ENCODE peak calls at places on chromosomes 4 and X, in nine cellular contexts. X is anterior cingulate cortex; I is fibroblast of the aortic adventitia; H is cardiac septum; M is A549; W is stimulated activated naive B cell treated with anti-CD40 and anti-IgM and Interleukin-4, amounts not matched to agents 10 μg/mL and 1 μg/mL and 100 μg/mL, for 72 hours; P is activated CD4-positive, alpha-beta T cell treated with anti-CD3 and anti-CD28 coated beads for 36 hours; F is GM13977; G is nucleus accumbens. A is an unnamed sample.

GRCh38 chrX:131778269-131779218 is 234.7 kb downstream of the OR13H1 start:
- DNase-seq in X (peak), I (peak), H (no peak), M (peak), W (peak), P (no peak), F (peak), G (no peak), A (no peak)

GRCh38 chr4:98491862-98492554 is 166.4 kb downstream of the TSPAN5 start:
- DNase-seq in X (no peak), I (peak), H (no peak), M (no peak), W (no peak), P (no peak), F (no peak), G (no peak), A (no peak)

GRCh38 chrX:55524487-55524886 is 34.8 kb upstream of the USP51 start:
- DNase-seq in X (no peak), I (peak), H (no peak), M (peak), W (no peak), P (no peak), F (no peak), G (no peak), A (no peak)

GRCh38 chr4:89036535-89036934 is 20.4 kb downstream of the FAM13A start:
- DNase-seq in X (no peak), I (no peak), H (no peak), M (no peak), W (no peak), P (no peak), F (no peak), G (no peak), A (no peak)

GRCh38 chrX:149871940-149872339 is 9.0 kb upstream of the MAGEA8 start:
- DNase-seq in X (no peak), I (no peak), H (no peak), M (peak), W (peak), P (peak), F (peak), G (no peak), A (no peak)

GRCh38 chr4:132818091-132818490 is 331.0 kb upstream of the PCDH10 start:
- DNase-seq in X (no peak), I (no peak), H (no peak), M (peak), W (no peak), P (no peak), F (no peak), G (no peak), A (no peak)

GRCh38 chr4:153488719-153489384 is 22.7 kb downstream of the TMEM131L start:
- DNase-seq in X (peak), I (no peak), H (peak), M (no peak), W (peak), P (peak), F (no peak), G (peak), A (no peak)

GRCh38 chr4:27239651-27240050 is 379.0 kb downstream of the STIM2 start:
- DNase-seq in X (no peak), I (peak), H (no peak), M (no peak), W (no peak), P (no peak), F (no peak), G (no peak), A (no peak)

GRCh38 chr4:103375278-103375677 is 177.1 kb upstream of the CENPE start:
- DNase-seq in X (no peak), I (peak), H (no peak), M (no peak), W (no peak), P (no peak), F (no peak), G (no peak), A (no peak)

GRCh38 chr4:21205821-21206531 is 505.7 kb downstream of the PACRGL start:
- DNase-seq in X (no peak), I (no peak), H (no peak), M (no peak), W (no peak), P (no peak), F (no peak), G (no peak), A (peak)

GRCh38 chr4:82797591-82798081 is 960 bp downstream of the SCD5 start:
- DNase-seq in X (peak), I (peak), H (no peak), M (peak), W (no peak), P (peak), F (peak), G (peak), A (peak)

GRCh38 chr4:186189656-186190055 is 1.7 kb upstream of the CYP4V2 start:
- DNase-seq in X (no peak), I (no peak), H (no peak), M (no peak), W (no peak), P (no peak), F (no peak), G (no peak), A (no peak)

GRCh38 chrX:68461541-68461940 is 28.2 kb upstream of the OPHN1 start:
- DNase-seq in X (no peak), I (no peak), H (no peak), M (no peak), W (no peak), P (no peak), F (no peak), G (no peak), A (no peak)

GRCh38 chr4:112819729-112820128 is 182.8 kb downstream of the LARP7 start:
- DNase-seq in X (no peak), I (no peak), H (no peak), M (no peak), W (no peak), P (no peak), F (no peak), G (no peak), A (no peak)

GRCh38 chr4:155889036-155889793 is 14.3 kb upstream of the TDO2 start:
- DNase-seq in X (no peak), I (peak), H (no peak), M (peak), W (no peak), P (no peak), F (no peak), G (no peak), A (no peak)

GRCh38 chr4:159101983-159102622 is 776 bp upstream of the RAPGEF2 start:
- DNase-seq in X (no peak), I (no peak), H (no peak), M (peak), W (no peak), P (no peak), F (no peak), G (no peak), A (no peak)

GRCh38 chr4:145734051-145734450 is 54.1 kb downstream of the C4orf51 start:
- DNase-seq in X (no peak), I (peak), H (no peak), M (no peak), W (no peak), P (no peak), F (no peak), G (no peak), A (no peak)

GRCh38 chrX:23901065-23901464 is 6.7 kb downstream of the APOO start:
- DNase-seq in X (no peak), I (peak), H (no peak), M (peak), W (no peak), P (no peak), F (no peak), G (no peak), A (no peak)

GRCh38 chrX:71178908-71179307 is 34.3 kb downstream of the NLGN3 start:
- DNase-seq in X (peak), I (peak), H (no peak), M (peak), W (peak), P (peak), F (peak), G (peak), A (peak)

GRCh38 chrX:129040124-129040523 is 483.2 kb downstream of the SMARCA1 start:
- DNase-seq in X (no peak), I (no peak), H (no peak), M (no peak), W (no peak), P (no peak), F (no peak), G (no peak), A (no peak)

GRCh38 chr4:36244257-36245084 is at the start of gene ARAP2:
- DNase-seq in X (peak), I (no peak), H (peak), M (peak), W (peak), P (peak), F (peak), G (peak), A (peak)

GRCh38 chr4:39976945-39977488 is 694 bp downstream of the PDS5A start:
- DNase-seq in X (no peak), I (no peak), H (peak), M (peak), W (peak), P (peak), F (peak), G (no peak), A (peak)

GRCh38 chr4:141080668-141081067 is 52.6 kb downstream of the RNF150 start:
- DNase-seq in X (no peak), I (no peak), H (no peak), M (no peak), W (no peak), P (no peak), F (no peak), G (no peak), A (no peak)